ENCODE peak calls at places on chromosomes 7 and 10, in ten cellular contexts. G, P, S, O, A, E, C, V, B and F are unnamed samples.

GRCh38 chr7:39195967-39196366 is 218.3 kb downstream of the POU6F2 start:
- DNase-seq in G (no peak), P (no peak), S (peak), O (no peak), A (no peak), E (no peak), C (no peak), V (no peak), B (no peak), F (no peak)

GRCh38 chr7:121116399-121116798 is 127.9 kb downstream of the CPED1 start:
- DNase-seq in G (no peak), P (no peak), S (no peak), O (no peak), A (peak), E (no peak), C (peak), V (no peak), B (no peak), F (no peak)

GRCh38 chr10:73734796-73735305 is 9.3 kb upstream of the SEC24C start:
- DNase-seq in G (no peak), P (no peak), S (no peak), O (no peak), A (no peak), E (no peak), C (no peak), V (no peak), B (no peak), F (no peak)

GRCh38 chr10:113020838-113021237 is 70.8 kb downstream of the TCF7L2 start:
- DNase-seq in G (no peak), P (no peak), S (no peak), O (no peak), A (no peak), E (no peak), C (no peak), V (no peak), B (no peak), F (no peak)

GRCh38 chr7:102044984-102045673 is 227.7 kb downstream of the CUX1 start:
- DNase-seq in G (no peak), P (peak), S (no peak), O (no peak), A (no peak), E (no peak), C (no peak), V (no peak), B (peak), F (peak)

GRCh38 chr10:15370212-15370740 is 813 bp downstream of the FAM171A1 start:
- DNase-seq in G (peak), P (peak), S (no peak), O (peak), A (peak), E (peak), C (peak), V (no peak), B (no peak), F (peak)

GRCh38 chr7:55132890-55133551 is 114.2 kb downstream of the EGFR start:
- DNase-seq in G (no peak), P (peak), S (no peak), O (peak), A (peak), E (no peak), C (no peak), V (peak), B (peak), F (peak)

GRCh38 chr7:134625571-134625970 is 21.1 kb upstream of the BPGM start:
- DNase-seq in G (no peak), P (no peak), S (no peak), O (no peak), A (peak), E (no peak), C (peak), V (no peak), B (no peak), F (no peak)

GRCh38 chr10:45202242-45202641 is 113.2 kb downstream of the OR13A1 start:
- DNase-seq in G (no peak), P (no peak), S (no peak), O (no peak), A (no peak), E (no peak), C (no peak), V (no peak), B (no peak), F (no peak)

GRCh38 chr7:135743907-135744789 is 4.5 kb downstream of the FAM180A start:
- DNase-seq in G (no peak), P (no peak), S (no peak), O (no peak), A (no peak), E (no peak), C (no peak), V (no peak), B (no peak), F (no peak)

GRCh38 chr10:119919271-119919670 is 26.7 kb downstream of the SEC23IP start:
- DNase-seq in G (no peak), P (no peak), S (no peak), O (no peak), A (no peak), E (no peak), C (no peak), V (no peak), B (no peak), F (no peak)

GRCh38 chr7:1210321-1210978 is 22.2 kb upstream of the UNCX start:
- DNase-seq in G (no peak), P (no peak), S (no peak), O (no peak), A (no peak), E (no peak), C (no peak), V (no peak), B (no peak), F (no peak)

GRCh38 chr7:78476851-78477405 is 678.4 kb downstream of the PHTF2 start:
- DNase-seq in G (no peak), P (no peak), S (no peak), O (no peak), A (no peak), E (no peak), C (no peak), V (no peak), B (no peak), F (no peak)

GRCh38 chr7:55127622-55128081 is 108.8 kb downstream of the EGFR start:
- DNase-seq in G (no peak), P (no peak), S (no peak), O (no peak), A (no peak), E (no peak), C (no peak), V (no peak), B (no peak), F (no peak)

GRCh38 chr10:79385804-79386531 is 38.7 kb downstream of the PPIF start:
- DNase-seq in G (no peak), P (no peak), S (no peak), O (no peak), A (no peak), E (no peak), C (no peak), V (peak), B (no peak), F (no peak)

GRCh38 chr7:44761207-44762161 is 12.8 kb downstream of the ZMIZ2 start:
- DNase-seq in G (no peak), P (no peak), S (no peak), O (no peak), A (no peak), E (no peak), C (peak), V (peak), B (peak), F (no peak)

GRCh38 chr7:44764081-44764480 is 15.4 kb downstream of the ZMIZ2 start:
- DNase-seq in G (peak), P (no peak), S (no peak), O (no peak), A (no peak), E (no peak), C (no peak), V (no peak), B (no peak), F (no peak)

GRCh38 chr7:44764665-44765578 is 16.3 kb downstream of the ZMIZ2 start:
- DNase-seq in G (peak), P (no peak), S (no peak), O (no peak), A (no peak), E (no peak), C (no peak), V (no peak), B (no peak), F (no peak)

GRCh38 chr7:44762300-44762699 is 13.7 kb downstream of the ZMIZ2 start:
- DNase-seq in G (peak), P (no peak), S (no peak), O (no peak), A (peak), E (no peak), C (no peak), V (no peak), B (no peak), F (no peak)

DNA sequence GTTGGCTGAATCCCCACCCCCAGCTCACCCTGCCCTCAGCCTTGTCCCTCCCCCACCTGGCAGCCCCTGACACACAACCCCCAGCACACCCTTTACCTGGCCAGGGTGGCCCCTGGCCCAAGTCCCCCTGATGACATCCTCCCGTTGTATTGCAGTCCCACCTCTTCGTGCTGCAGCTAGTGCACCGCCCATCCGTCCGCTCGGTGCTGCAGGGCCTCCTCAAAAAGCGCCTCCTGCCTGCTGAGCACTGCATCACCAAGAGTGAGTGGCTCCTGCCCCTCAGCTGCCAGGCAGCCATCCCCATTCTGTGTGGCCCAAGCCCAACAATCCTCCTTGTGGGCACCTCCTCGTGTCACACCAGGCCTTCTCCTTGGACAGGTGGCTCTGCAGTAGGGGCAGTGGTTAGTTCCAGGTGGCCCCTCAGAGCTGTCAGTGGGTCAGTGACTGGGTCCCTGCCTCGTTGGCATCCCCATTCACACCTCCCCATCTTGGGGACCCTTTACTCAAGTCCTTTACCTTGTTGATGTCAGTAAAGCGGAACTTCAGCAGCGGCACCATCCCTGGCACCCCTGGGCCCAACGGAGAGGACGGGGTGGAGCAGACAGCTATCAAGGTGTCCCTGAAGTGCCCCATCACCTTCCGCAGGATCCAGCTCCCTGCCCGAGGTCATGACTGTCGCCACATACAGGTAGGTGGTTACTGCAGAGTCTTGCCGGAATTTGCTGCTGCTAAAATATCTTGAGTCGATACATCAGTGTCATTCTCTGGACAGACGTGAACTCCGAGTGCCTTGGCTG is 14.3 kb downstream of the ZMIZ2 start:
- DNase-seq in G (peak), P (no peak), S (no peak), O (no peak), A (no peak), E (no peak), C (no peak), V (no peak), B (no peak), F (no peak)
- TF ChIP-seq CTCF in G (no peak), P (no peak), S (no peak), O (no peak), A (no peak), E (no peak), C (no peak), V (no peak), B (no peak), F (no peak)

GRCh38 chr10:35501923-35502322 is 103.2 kb upstream of the GJD4 start:
- DNase-seq in G (no peak), P (no peak), S (no peak), O (no peak), A (no peak), E (no peak), C (no peak), V (no peak), B (no peak), F (no peak)
- TF ChIP-seq CTCF in G (peak), P (no peak), S (no peak), O (peak), A (peak), E (no peak), C (peak), V (no peak), B (peak), F (no peak)

DNA sequence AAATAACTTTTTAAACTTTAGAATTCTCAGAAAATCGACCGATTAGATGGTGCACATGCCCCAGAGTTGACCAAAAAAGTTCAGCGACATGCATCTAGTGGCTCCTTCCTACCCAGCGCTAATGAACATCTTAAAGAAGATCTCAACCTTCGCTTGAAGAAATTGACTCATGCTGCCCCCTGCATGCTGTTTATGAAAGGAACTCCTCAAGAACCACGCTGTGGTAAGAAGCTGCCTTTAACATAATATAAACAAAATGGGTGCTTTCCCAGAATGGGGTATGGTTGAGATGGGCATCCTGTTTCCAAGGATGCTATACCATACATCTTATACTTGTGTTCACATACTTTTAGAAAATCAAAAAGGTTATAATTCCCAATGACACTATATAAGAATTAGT is 24.6 kb downstream of the GLRX3 start:
- DNase-seq in G (no peak), P (no peak), S (no peak), O (no peak), A (no peak), E (no peak), C (no peak), V (no peak), B (no peak), F (peak)
- TF ChIP-seq CTCF in G (peak), P (no peak), S (no peak), O (peak), A (no peak), E (peak), C (no peak), V (no peak), B (no peak), F (no peak)

DNA sequence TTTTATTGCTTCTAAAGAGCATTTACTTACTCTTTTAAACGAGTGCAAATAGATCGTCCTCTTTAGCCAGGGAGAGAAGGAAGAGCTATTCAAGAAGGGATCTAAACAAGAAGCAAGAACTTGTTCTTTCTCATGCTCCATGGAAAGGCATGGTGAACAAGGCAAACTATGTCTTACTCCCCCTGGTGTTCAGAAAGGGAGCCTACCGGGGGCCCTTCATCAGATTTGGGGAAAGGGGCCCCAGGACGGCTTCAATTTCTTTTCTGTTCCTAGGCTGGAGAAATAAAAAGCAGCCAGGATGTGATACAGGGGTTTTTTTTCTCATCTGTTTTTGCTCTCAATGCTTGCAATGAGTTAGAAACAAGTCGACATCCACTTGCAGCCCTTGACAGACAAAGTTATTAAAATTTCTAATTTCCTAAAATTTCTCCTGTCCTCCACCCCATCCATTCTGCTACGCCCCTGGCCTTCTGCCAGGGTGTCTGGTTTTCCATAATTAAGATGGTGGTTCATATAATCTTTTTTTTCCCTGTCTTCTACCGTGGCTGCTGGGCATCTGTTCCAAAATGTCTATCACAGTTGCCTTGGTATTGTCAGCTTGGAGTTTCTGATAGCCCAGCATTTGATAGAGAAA is 214.4 kb downstream of the CREB5 start:
- DNase-seq in G (peak), P (no peak), S (peak), O (peak), A (peak), E (peak), C (peak), V (no peak), B (peak), F (peak)
- TF ChIP-seq CTCF in G (peak), P (peak), S (peak), O (peak), A (peak), E (peak), C (peak), V (peak), B (peak), F (peak)

DNA sequence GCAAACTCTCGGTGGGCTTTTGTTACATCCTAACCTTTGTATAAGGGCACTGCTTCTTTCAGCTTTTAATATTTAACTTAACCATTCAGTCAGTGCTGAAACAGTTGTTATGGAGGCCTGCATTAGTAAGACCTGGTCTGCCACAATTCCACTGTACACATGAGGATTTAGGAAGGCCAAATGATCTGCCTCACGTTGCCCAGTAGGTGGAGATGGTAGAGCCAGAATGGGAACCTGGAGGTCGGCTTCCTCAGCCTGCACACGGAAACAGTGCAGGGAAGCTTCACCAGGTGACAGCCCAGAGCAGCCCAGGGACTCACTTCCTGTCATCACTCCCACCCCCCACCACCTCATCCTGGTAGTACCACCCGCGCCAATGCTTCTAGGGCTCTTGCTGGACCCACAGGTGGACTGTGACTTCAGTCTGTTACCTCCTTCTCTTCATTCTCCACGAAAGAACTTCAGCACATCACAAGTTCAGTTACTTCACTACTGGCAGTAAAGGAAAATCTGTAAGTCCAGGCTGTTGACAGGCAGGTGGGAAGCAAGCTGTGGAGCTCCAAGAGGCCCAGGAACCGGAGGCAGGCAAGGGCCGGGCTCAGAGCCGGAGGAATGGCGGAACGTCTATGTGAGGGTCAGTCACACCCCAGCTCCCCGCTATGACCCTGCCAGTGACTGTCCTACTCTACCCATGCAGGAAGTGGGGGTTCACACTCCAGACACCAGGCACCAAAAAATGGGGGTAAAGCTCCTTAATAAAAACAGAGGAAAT is 480.3 kb upstream of the C7orf33 start:
- DNase-seq in G (no peak), P (peak), S (no peak), O (no peak), A (no peak), E (no peak), C (no peak), V (no peak), B (no peak), F (no peak)
- TF ChIP-seq CTCF in G (no peak), P (peak), S (no peak), O (no peak), A (no peak), E (no peak), C (no peak), V (no peak), B (no peak), F (no peak)

DNA sequence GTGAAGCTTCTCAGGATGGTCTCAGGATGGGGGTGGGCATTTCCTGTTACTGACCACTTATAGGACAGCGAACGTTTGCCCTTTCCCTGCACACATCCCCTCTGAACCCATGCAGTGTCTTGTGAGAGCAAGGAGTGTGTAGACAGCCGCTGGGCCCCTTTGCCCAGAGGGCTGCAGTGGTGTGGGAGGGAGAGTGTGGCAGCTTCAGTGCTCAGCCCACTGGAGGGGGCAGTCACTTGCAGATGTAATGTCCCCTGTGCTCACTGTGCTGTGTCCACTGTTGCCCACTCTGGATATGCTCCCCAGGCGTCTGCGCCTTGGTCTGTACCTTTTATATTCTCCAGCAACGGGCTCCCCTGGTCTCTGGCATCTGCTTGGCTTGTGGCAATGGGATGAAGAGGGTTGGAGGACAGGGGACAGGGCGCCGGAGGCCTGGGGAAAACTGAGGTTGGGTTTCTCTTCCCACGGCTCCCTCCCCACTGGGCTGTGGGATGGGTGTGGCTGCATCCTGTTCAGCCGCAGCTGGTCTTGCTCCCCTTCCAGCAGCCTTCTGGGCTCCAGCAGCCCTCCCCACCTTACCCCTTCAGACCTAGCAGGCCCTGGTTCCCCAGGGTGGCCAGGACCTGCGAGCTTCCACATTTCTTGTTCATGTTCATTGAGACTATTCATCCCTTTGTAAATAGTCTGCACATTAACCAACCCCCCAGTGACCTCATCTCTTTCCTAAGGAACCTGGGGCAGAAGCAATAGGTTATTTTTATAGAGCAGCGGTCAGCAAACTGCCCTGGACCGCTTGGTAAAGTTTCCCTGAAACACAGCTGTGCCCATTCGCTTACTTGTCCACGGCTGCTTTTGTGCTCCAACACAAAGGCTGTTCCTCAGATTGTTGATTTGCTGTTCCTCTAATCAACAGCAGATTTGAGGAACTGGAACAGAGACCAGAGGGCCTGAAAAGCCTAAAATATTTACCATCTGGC is 6.1 kb downstream of the ZNF789 start:
- DNase-seq in G (no peak), P (no peak), S (no peak), O (no peak), A (no peak), E (no peak), C (no peak), V (no peak), B (no peak), F (no peak)
- TF ChIP-seq CTCF in G (no peak), P (no peak), S (no peak), O (no peak), A (no peak), E (no peak), C (no peak), V (no peak), B (no peak), F (no peak)

GRCh38 chr10:32577448-32577847 is 131.5 kb downstream of the CCDC7 start:
- DNase-seq in G (no peak), P (no peak), S (no peak), O (no peak), A (peak), E (no peak), C (peak), V (no peak), B (no peak), F (no peak)
- TF ChIP-seq CTCF in G (no peak), P (no peak), S (no peak), O (no peak), A (no peak), E (no peak), C (no peak), V (no peak), B (no peak), F (no peak)

DNA sequence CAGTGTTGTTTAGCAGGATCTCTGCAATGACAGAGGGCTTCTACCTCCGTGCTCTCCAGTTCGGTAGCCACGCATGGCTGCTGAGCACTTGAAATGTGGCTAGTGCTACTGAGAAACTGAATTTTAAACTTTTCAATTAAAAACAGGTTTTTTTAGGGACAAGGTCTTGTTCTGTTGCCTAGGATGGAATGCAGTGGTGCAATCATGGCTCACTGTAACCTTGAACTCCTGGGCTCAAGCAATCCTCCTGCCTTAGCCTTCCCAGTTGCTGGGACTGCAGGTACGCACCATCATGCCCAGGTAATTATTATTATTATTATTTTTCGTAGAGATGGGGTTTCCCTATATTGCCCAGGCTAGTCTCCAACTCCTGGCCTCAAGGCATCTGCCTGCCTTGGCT is 13.4 kb upstream of the SFRP5 start:
- DNase-seq in G (no peak), P (no peak), S (no peak), O (no peak), A (no peak), E (no peak), C (no peak), V (no peak), B (no peak), F (no peak)
- TF ChIP-seq CTCF in G (no peak), P (no peak), S (no peak), O (no peak), A (no peak), E (no peak), C (no peak), V (no peak), B (no peak), F (no peak)